ENCODE peak calls at places on chromosomes 16 and 17, in eight cellular contexts. L, E, C, M, B, U, G and Z are unnamed samples.

GRCh38 chr17:11487469-11487868 is 110.8 kb upstream of the DNAH9 start:
- DNase-seq in L (no peak), E (no peak), C (peak; percentile 53), M (no peak), B (no peak), U (no peak), G (no peak), Z (no peak)

GRCh38 chr16:700684-701584 is 4.7 kb downstream of the FBXL16 start:
- DNase-seq in L (no peak), E (no peak), C (no peak), M (peak; percentile 66), B (peak; percentile 77), U (no peak), G (no peak), Z (peak; percentile 91)

GRCh38 chr16:88045820-88046303 is 94.6 kb downstream of the BANP start:
- DNase-seq in L (no peak), E (no peak), C (no peak), M (no peak), B (no peak), U (no peak), G (no peak), Z (no peak)

GRCh38 chr16:66900721-66901441 is 17.8 kb downstream of the CDH16 start:
- DNase-seq in L (no peak), E (no peak), C (no peak), M (peak; percentile 64), B (peak; percentile 93), U (no peak), G (no peak), Z (no peak)

GRCh38 chr17:53722407-53722806 is 100.3 kb upstream of the KIF2B start:
- DNase-seq in L (peak; percentile 36), E (no peak), C (no peak), M (no peak), B (no peak), U (no peak), G (peak; percentile 21), Z (no peak)

GRCh38 chr17:80422276-80422675 is 7.3 kb downstream of the ENDOV start:
- DNase-seq in L (no peak), E (peak; percentile 58), C (no peak), M (peak; percentile 19), B (no peak), U (no peak), G (no peak), Z (no peak)

GRCh38 chr16:17303101-17303500 is 167.7 kb downstream of the XYLT1 start:
- DNase-seq in L (no peak), E (no peak), C (no peak), M (no peak), B (no peak), U (no peak), G (no peak), Z (no peak)

GRCh38 chr17:57021226-57021940 is 43.5 kb downstream of the SCPEP1 start:
- DNase-seq in L (peak; percentile 30), E (no peak), C (no peak), M (no peak), B (no peak), U (no peak), G (no peak), Z (peak; percentile 76)

GRCh38 chr17:19720631-19721426 is 4.4 kb upstream of the SLC47A2 start:
- DNase-seq in L (no peak), E (no peak), C (no peak), M (peak; percentile 36), B (no peak), U (no peak), G (no peak), Z (no peak)

DNA sequence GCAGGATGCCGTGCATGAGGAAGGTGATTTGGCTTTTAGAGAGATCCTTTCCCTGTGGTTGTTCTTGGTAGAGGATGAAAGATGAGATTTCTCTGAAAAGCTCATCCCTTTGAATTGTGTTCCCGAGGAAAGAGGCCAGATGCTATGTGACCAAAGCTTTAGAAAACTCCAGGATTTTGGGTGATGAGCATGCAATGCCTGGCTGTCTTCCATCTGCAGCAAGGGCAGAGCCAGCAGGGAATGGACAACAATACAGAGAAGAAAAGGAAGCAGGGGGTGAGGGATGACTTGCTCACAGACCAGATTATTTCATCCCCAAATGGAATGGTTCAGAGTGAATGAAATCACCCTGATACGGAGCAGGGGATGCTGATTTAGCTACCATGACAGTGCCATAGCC is 949.7 kb upstream of the EEF2KMT start:
- DNase-seq in L (no peak), E (no peak), C (no peak), M (no peak), B (no peak), U (no peak), G (no peak), Z (no peak)
- TF ChIP-seq EP300 in L (no peak), E (no peak), C (no peak), M (no peak), B (no peak), U (no peak), G (no peak), Z (no peak)

GRCh38 chr16:57306676-57307341 is 22.3 kb upstream of the PLLP start:
- DNase-seq in L (no peak), E (peak; percentile 36), C (no peak), M (no peak), B (peak; percentile 15), U (no peak), G (no peak), Z (no peak)

GRCh38 chr16:57305159-57305811 is 20.8 kb upstream of the PLLP start:
- DNase-seq in L (no peak), E (peak; percentile 65), C (no peak), M (no peak), B (no peak), U (no peak), G (no peak), Z (no peak)

GRCh38 chr16:57303910-57304168 is 19.4 kb upstream of the PLLP start:
- DNase-seq in L (no peak), E (no peak), C (no peak), M (no peak), B (no peak), U (no peak), G (no peak), Z (peak; percentile 60)

GRCh38 chr16:57303021-57303909 is 18.8 kb upstream of the PLLP start:
- DNase-seq in L (no peak), E (peak; percentile 49), C (no peak), M (no peak), B (no peak), U (no peak), G (no peak), Z (no peak)

DNA sequence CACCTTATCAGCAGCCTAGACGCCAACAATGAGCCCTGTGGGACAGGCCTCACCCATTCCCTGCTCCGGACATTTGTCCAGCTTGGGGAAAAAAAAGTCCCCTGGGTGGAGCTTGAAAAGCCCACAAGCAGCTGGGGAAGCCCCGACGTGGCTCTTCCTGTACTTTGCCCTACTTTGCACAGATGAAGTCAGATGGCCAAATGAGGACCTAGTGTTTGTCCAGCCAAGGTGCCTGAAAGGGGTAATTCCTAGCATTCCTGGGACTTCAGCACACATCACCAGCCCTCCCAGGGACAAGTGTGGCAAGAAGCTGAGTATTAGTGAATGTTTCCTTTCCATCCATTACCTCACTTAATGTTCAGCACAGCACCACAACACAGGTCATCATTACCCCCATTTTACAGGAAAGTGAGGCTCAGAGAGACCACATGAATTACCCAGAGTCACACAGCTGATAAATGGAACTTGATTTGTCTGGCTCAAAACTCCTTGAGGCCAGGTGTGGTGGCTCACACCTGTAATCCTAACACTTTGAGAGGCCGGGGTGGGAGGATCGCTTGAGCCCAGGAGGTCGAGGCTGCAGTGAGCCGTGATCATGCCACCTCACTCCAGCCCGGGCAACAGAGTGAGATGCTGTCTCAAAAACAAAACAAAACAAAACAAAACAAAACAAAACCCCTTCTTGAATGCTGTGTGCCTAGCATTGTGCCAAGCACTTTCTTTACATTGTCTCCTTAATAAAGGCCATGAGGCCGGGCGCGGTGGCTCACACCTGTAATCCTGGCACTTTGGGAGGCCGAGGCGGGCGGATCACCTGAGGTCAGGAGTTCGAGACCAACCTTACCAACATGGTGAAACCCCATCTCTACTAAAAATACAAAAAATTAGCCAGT is 19.9 kb upstream of the PLLP start:
- DNase-seq in L (peak; percentile 63), E (peak; percentile 70), C (no peak), M (no peak), B (no peak), U (no peak), G (no peak), Z (no peak)
- TF ChIP-seq EP300 in L (no peak), E (no peak), C (no peak), M (no peak), B (no peak), U (no peak), G (no peak), Z (peak; percentile 21)

GRCh38 chr17:4314179-4314578 is 50.4 kb upstream of the ANKFY1 start:
- DNase-seq in L (no peak), E (no peak), C (no peak), M (no peak), B (no peak), U (no peak), G (no peak), Z (no peak)

GRCh38 chr17:4313482-4314114 is 49.8 kb upstream of the ANKFY1 start:
- DNase-seq in L (no peak), E (no peak), C (no peak), M (no peak), B (no peak), U (no peak), G (no peak), Z (no peak)

GRCh38 chr17:4307179-4307930 is 43.6 kb upstream of the ANKFY1 start:
- DNase-seq in L (no peak), E (no peak), C (no peak), M (no peak), B (no peak), U (no peak), G (peak; percentile 29), Z (no peak)

GRCh38 chr17:4314618-4315017 is 50.8 kb upstream of the ANKFY1 start:
- DNase-seq in L (no peak), E (no peak), C (no peak), M (no peak), B (no peak), U (no peak), G (no peak), Z (no peak)

GRCh38 chr17:4310349-4311060 is 46.7 kb upstream of the ANKFY1 start:
- DNase-seq in L (no peak), E (no peak), C (no peak), M (no peak), B (no peak), U (no peak), G (no peak), Z (no peak)
- TF ChIP-seq EP300 in L (no peak), E (no peak), C (no peak), M (no peak), B (no peak), U (no peak), G (no peak), Z (no peak)

GRCh38 chr17:40063915-40064531 is 1.3 kb downstream of the THRA start:
- DNase-seq in L (no peak), E (no peak), C (no peak), M (no peak), B (no peak), U (no peak), G (no peak), Z (peak; percentile 57)

GRCh38 chr17:40060887-40061480 is 1.8 kb upstream of the THRA start:
- DNase-seq in L (no peak), E (no peak), C (no peak), M (no peak), B (no peak), U (no peak), G (no peak), Z (no peak)

GRCh38 chr17:40063034-40063765 is 435 bp downstream of the THRA start:
- DNase-seq in L (no peak), E (peak; percentile 84), C (peak; percentile 92), M (peak; percentile 41), B (peak; percentile 75), U (peak; percentile 59), G (no peak), Z (peak; percentile 72)

GRCh38 chr17:40061532-40062038 is 1.2 kb upstream of the THRA start:
- DNase-seq in L (no peak), E (no peak), C (no peak), M (peak; percentile 40), B (no peak), U (no peak), G (no peak), Z (peak; percentile 37)

GRCh38 chr17:40062347-40063033 is at the start of gene THRA:
- DNase-seq in L (peak; percentile 68), E (peak; percentile 88), C (peak; percentile 94), M (peak; percentile 81), B (peak; percentile 91), U (peak; percentile 55), G (no peak), Z (peak; percentile 83)
- TF ChIP-seq EP300 in L (no peak), E (no peak), C (no peak), M (no peak), B (no peak), U (no peak), G (no peak), Z (no peak)